ENCODE peak calls at places on chromosomes 13 and 19, in ten cellular contexts. I is SK-N-SH; W is esophagus squamous epithelium; K is brain microvascular endothelial cell; D is hepatocyte; R is IMR-90; U is thoracic aorta; N is breast epithelium; S is stomach; O is CD8-positive, alpha-beta T cell. G is an unnamed sample.

GRCh38 chr13:31035162-31035951 is 102.9 kb downstream of the TEX26 start:
- DNase-seq in I (peak), W (no peak), K (no peak), D (no peak), R (peak), U (no peak), N (no peak), S (no peak), O (no peak), G (peak)

GRCh38 chr19:2324220-2324948 is 4.0 kb downstream of the LSM7 start:
- DNase-seq in I (no peak), W (no peak), K (no peak), D (no peak), R (no peak), U (no peak), N (no peak), S (no peak), O (no peak), G (no peak)

GRCh38 chr19:14149509-14149994 is 13.2 kb upstream of the ASF1B start:
- DNase-seq in I (peak), W (no peak), K (no peak), D (peak), R (no peak), U (no peak), N (peak), S (peak), O (peak), G (peak)

GRCh38 chr19:19817357-19817756 is 4.2 kb downstream of the ZNF506 start:
- DNase-seq in I (no peak), W (no peak), K (no peak), D (no peak), R (no peak), U (no peak), N (no peak), S (no peak), O (peak), G (no peak)

GRCh38 chr13:66795636-66796035 is 434.5 kb downstream of the PCDH9 start:
- DNase-seq in I (no peak), W (no peak), K (no peak), D (no peak), R (no peak), U (no peak), N (no peak), S (no peak), O (no peak), G (no peak)

GRCh38 chr19:3491396-3492119 is 8.3 kb upstream of the SMIM44 start:
- DNase-seq in I (peak), W (no peak), K (no peak), D (no peak), R (no peak), U (no peak), N (no peak), S (no peak), O (no peak), G (no peak)

GRCh38 chr19:38817081-38817480 is 4.3 kb upstream of the LGALS4 start:
- DNase-seq in I (no peak), W (no peak), K (no peak), D (no peak), R (no peak), U (no peak), N (no peak), S (no peak), O (no peak), G (no peak)

GRCh38 chr19:49441210-49441959 is at the start of gene SLC17A7:
- DNase-seq in I (peak), W (no peak), K (no peak), D (peak), R (no peak), U (no peak), N (no peak), S (no peak), O (no peak), G (no peak)

GRCh38 chr13:58960909-58961308 is 1202.8 kb downstream of the DIAPH3 start:
- DNase-seq in I (peak), W (no peak), K (no peak), D (peak), R (peak), U (no peak), N (no peak), S (no peak), O (no peak), G (no peak)

GRCh38 chr19:5152013-5152763 is 183.3 kb downstream of the KDM4B start:
- DNase-seq in I (peak), W (no peak), K (no peak), D (no peak), R (no peak), U (no peak), N (no peak), S (no peak), O (no peak), G (no peak)

GRCh38 chr13:114146629-114147028 is 14.2 kb upstream of the RASA3 start:
- DNase-seq in I (peak), W (no peak), K (no peak), D (no peak), R (no peak), U (no peak), N (no peak), S (no peak), O (no peak), G (no peak)

GRCh38 chr19:8393871-8394250 is 3.7 kb downstream of the RAB11B start:
- DNase-seq in I (no peak), W (no peak), K (no peak), D (no peak), R (no peak), U (no peak), N (peak), S (no peak), O (no peak), G (no peak)

GRCh38 chr13:72696590-72696989 is 30.8 kb downstream of the MZT1 start:
- DNase-seq in I (peak), W (no peak), K (no peak), D (no peak), R (peak), U (no peak), N (no peak), S (no peak), O (no peak), G (no peak)

GRCh38 chr19:16458391-16459128 is 13.2 kb downstream of the EPS15L1 start:
- DNase-seq in I (no peak), W (no peak), K (no peak), D (no peak), R (no peak), U (no peak), N (no peak), S (no peak), O (no peak), G (no peak)

GRCh38 chr13:50526771-50527567 is 316.5 kb downstream of the DLEU7 start:
- DNase-seq in I (peak), W (no peak), K (no peak), D (no peak), R (no peak), U (no peak), N (peak), S (no peak), O (no peak), G (no peak)

GRCh38 chr19:5547881-5548280 is 19.9 kb downstream of the TINCR start:
- DNase-seq in I (peak), W (no peak), K (peak), D (peak), R (peak), U (no peak), N (no peak), S (peak), O (no peak), G (no peak)

GRCh38 chr19:58543826-58544590 is at the start of gene TRIM28:
- DNase-seq in I (peak), W (no peak), K (peak), D (peak), R (peak), U (peak), N (peak), S (peak), O (peak), G (peak)

GRCh38 chr19:19643158-19644053 is at the start of gene GMIP:
- DNase-seq in I (peak), W (peak), K (no peak), D (peak), R (peak), U (no peak), N (peak), S (peak), O (peak), G (peak)

GRCh38 chr19:1935484-1936208 is 5.3 kb upstream of the CSNK1G2 start:
- DNase-seq in I (no peak), W (no peak), K (no peak), D (no peak), R (peak), U (no peak), N (no peak), S (no peak), O (no peak), G (no peak)

GRCh38 chr13:42283574-42283973 is 11.6 kb downstream of the AKAP11 start:
- DNase-seq in I (no peak), W (no peak), K (no peak), D (no peak), R (no peak), U (no peak), N (no peak), S (no peak), O (no peak), G (no peak)

GRCh38 chr13:63167699-63168337 is 1752.2 kb upstream of the PCDH20 start:
- DNase-seq in I (no peak), W (no peak), K (no peak), D (no peak), R (no peak), U (no peak), N (no peak), S (no peak), O (no peak), G (no peak)

GRCh38 chr19:54013866-54014265 is 22.4 kb downstream of the CACNG6 start:
- DNase-seq in I (no peak), W (no peak), K (no peak), D (no peak), R (no peak), U (no peak), N (no peak), S (no peak), O (no peak), G (no peak)

GRCh38 chr19:36136975-36137686 is 2.7 kb upstream of the CAPNS1 start:
- DNase-seq in I (no peak), W (no peak), K (peak), D (no peak), R (peak), U (peak), N (peak), S (peak), O (no peak), G (no peak)

GRCh38 chr13:67619346-67619745 is 389.2 kb upstream of the PCDH9 start:
- DNase-seq in I (no peak), W (no peak), K (peak), D (no peak), R (peak), U (no peak), N (no peak), S (no peak), O (no peak), G (no peak)

GRCh38 chr19:51800849-51801244 is 5.9 kb downstream of the FPR3 start:
- DNase-seq in I (no peak), W (no peak), K (no peak), D (no peak), R (no peak), U (no peak), N (no peak), S (no peak), O (no peak), G (no peak)

GRCh38 chr19:57282011-57282636 is 1.8 kb downstream of the ZNF460 start:
- DNase-seq in I (no peak), W (no peak), K (no peak), D (peak), R (no peak), U (no peak), N (no peak), S (no peak), O (no peak), G (no peak)

GRCh38 chr13:64925284-64925683 is 2304.9 kb downstream of the PCDH9 start:
- DNase-seq in I (no peak), W (no peak), K (no peak), D (peak), R (peak), U (no peak), N (no peak), S (no peak), O (no peak), G (no peak)

GRCh38 chr13:49995535-49996165 is 1.2 kb upstream of the TRIM13 start:
- DNase-seq in I (peak), W (no peak), K (peak), D (no peak), R (no peak), U (no peak), N (no peak), S (no peak), O (no peak), G (no peak)

GRCh38 chr13:49669735-49670309 is 21.5 kb downstream of the EBPL start:
- DNase-seq in I (peak), W (no peak), K (peak), D (peak), R (peak), U (no peak), N (peak), S (peak), O (no peak), G (no peak)

GRCh38 chr19:2035590-2035991 is 15.5 kb downstream of the MKNK2 start:
- DNase-seq in I (no peak), W (no peak), K (no peak), D (no peak), R (no peak), U (no peak), N (no peak), S (no peak), O (no peak), G (no peak)

GRCh38 chr13:114077938-114078335 is 54.5 kb downstream of the RASA3 start:
- DNase-seq in I (peak), W (no peak), K (peak), D (peak), R (peak), U (no peak), N (no peak), S (no peak), O (no peak), G (no peak)

GRCh38 chr19:47607564-47608073 is 1.3 kb upstream of the BICRA start:
- DNase-seq in I (no peak), W (no peak), K (no peak), D (no peak), R (no peak), U (no peak), N (no peak), S (no peak), O (no peak), G (no peak)

GRCh38 chr19:47609885-47610545 is 1.1 kb downstream of the BICRA start:
- DNase-seq in I (peak), W (no peak), K (no peak), D (peak), R (peak), U (no peak), N (peak), S (peak), O (peak), G (no peak)

GRCh38 chr19:47608908-47609879 is at the start of gene BICRA:
- DNase-seq in I (peak), W (peak), K (no peak), D (peak), R (peak), U (peak), N (peak), S (peak), O (peak), G (peak)

GRCh38 chr19:47610546-47610894 is 1.6 kb downstream of the BICRA start:
- DNase-seq in I (no peak), W (no peak), K (no peak), D (no peak), R (no peak), U (no peak), N (no peak), S (no peak), O (no peak), G (no peak)

DNA sequence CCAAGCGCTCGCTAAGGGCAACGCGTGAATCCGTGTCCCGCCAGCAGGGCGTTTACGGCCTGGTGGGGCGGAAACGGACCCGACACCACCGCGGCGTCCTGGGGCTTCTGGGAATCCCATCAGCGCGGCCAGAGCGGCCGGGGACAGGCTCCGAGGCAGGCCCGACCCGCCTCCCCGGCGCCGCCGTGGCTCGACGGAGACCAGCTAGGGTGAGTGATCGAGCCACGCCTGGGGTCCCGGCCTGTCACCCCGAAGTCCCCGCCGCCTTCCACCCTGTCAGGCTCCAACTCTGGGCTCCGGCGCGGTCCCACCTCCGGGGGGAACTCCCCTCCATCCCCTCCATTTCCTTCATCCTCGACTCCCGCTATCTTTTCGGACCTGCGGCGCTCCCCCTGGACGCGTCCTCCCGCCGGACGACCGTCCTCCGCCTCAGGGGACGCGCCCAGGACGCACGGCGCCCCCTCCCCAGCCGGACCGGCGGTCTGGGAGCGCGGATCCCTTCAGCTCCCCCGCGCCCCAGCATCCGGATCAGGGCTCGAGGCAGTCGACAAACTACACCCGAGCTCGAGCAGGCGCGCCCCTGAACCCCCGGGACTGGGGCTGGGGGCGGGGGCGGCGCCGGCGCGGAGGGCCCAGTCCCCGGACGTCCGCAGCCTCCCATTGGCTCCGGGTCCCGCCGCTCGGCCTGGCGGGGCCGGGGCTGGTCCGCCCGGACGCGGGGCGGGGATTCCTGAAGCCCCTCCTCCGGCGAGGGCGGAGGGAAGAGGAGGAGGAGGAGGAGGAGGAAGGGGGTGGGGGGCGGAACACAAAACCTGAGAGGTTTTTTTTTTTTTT is 643 bp upstream of the BICRA start:
- DNase-seq in I (peak), W (peak), K (peak), D (peak), R (peak), U (peak), N (peak), S (peak), O (peak), G (peak)
- TF ChIP-seq CTCF in I (no peak), W (peak), K (peak), D (peak), R (peak), U (peak), N (peak), S (peak), O (no peak), G (no peak)

GRCh38 chr19:31749231-31749630 is 400.0 kb upstream of the TSHZ3 start:
- DNase-seq in I (no peak), W (no peak), K (no peak), D (no peak), R (no peak), U (no peak), N (no peak), S (no peak), O (no peak), G (no peak)

GRCh38 chr19:31742249-31742648 is 393.0 kb upstream of the TSHZ3 start:
- DNase-seq in I (no peak), W (no peak), K (no peak), D (no peak), R (no peak), U (no peak), N (no peak), S (no peak), O (no peak), G (no peak)

GRCh38 chr19:31745731-31746130 is 396.5 kb upstream of the TSHZ3 start:
- DNase-seq in I (no peak), W (no peak), K (no peak), D (no peak), R (no peak), U (no peak), N (no peak), S (no peak), O (no peak), G (no peak)
- H3K4me3 ChIP-seq in I (no peak), W (no peak), K (no peak), D (no peak), R (no peak), U (no peak), N (no peak), S (no peak), O (no peak), G (no peak)

GRCh38 chr13:56706485-56706884 is 434.2 kb upstream of the PRR20A start:
- DNase-seq in I (no peak), W (no peak), K (no peak), D (no peak), R (no peak), U (no peak), N (no peak), S (no peak), O (no peak), G (no peak)
- H3K27ac ChIP-seq in I (no peak), W (no peak), K (no peak), D (no peak), R (no peak), U (no peak), N (no peak), S (no peak), O (no peak), G (no peak)

DNA sequence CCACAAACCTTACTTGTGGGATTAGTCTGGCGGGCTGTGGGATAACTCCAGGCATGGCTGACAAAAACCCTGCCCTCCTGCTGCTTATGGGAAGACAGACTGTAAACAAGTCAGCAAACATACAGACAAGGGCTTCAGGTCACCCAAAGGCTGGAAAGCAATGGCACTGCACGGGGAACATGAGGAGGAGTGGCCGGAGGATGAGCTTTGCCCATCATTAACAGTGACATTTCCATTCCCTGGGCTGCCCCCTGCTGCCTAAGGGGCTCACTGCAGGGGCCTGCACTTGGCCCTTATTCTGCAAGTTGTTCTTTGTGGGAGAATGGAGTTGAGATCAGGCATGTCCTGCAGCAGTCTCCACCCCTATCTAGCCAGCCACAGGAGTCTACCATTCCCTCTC is 91.3 kb downstream of the UQCRFS1 start:
- DNase-seq in I (peak), W (no peak), K (no peak), D (peak), R (no peak), U (no peak), N (no peak), S (no peak), O (no peak), G (no peak)
- TF ChIP-seq CTCF in I (peak), W (peak), K (no peak), D (peak), R (peak), U (no peak), N (no peak), S (peak), O (no peak), G (no peak)

G was measured in coronary artery.